ENCODE peak calls at places on chromosomes 11 and 22, in seven cellular contexts. I is suprapubic skin, M is right lobe of liver, P is gastrocnemius medialis, H is upper lobe of left lung, A is IMR-90, E is heart left ventricle. J is an unnamed sample. For H3K36me3, the result is how much of the 10 kb centered on the place peaks cover.

GRCh38 chr11:27218498-27219038 is 144.4 kb downstream of the CCDC34 start:
- DNase-seq in I (no peak), M (no peak), P (no peak), H (no peak), A (peak), E (no peak), J (no peak)

GRCh38 chr11:128759168-128759567 is 65.3 kb downstream of the FLI1 start:
- DNase-seq in I (no peak), M (no peak), P (no peak), H (no peak), A (no peak), E (no peak), J (no peak)

GRCh38 chr11:100855466-100856067 is 168.5 kb downstream of the ARHGAP42 start:
- DNase-seq in I (no peak), M (no peak), P (no peak), H (no peak), A (peak), E (no peak), J (no peak)

GRCh38 chr11:30016588-30017363 is at the start of gene KCNA4:
- DNase-seq in I (no peak), M (no peak), P (no peak), H (peak), A (no peak), E (peak), J (no peak)

GRCh38 chr11:108853864-108854263 is 189.0 kb downstream of the DDX10 start:
- DNase-seq in I (no peak), M (no peak), P (peak), H (no peak), A (no peak), E (no peak), J (no peak)

GRCh38 chr11:66934971-66935779 is 23.0 kb downstream of the PC start:
- DNase-seq in I (no peak), M (no peak), P (no peak), H (no peak), A (peak), E (no peak), J (no peak)

GRCh38 chr11:46353706-46354105 is 6.4 kb downstream of the DGKZ start:
- DNase-seq in I (no peak), M (no peak), P (no peak), H (no peak), A (peak), E (no peak), J (no peak)

GRCh38 chr11:77039491-77040400 is 5.5 kb downstream of the B3GNT6 start:
- DNase-seq in I (no peak), M (no peak), P (no peak), H (no peak), A (peak), E (no peak), J (no peak)

GRCh38 chr22:30204742-30205111 is 41.8 kb downstream of the LIF start:
- DNase-seq in I (no peak), M (peak), P (no peak), H (no peak), A (peak), E (no peak), J (no peak)

GRCh38 chr22:21816787-21817496 is 50.5 kb downstream of the MAPK1 start:
- DNase-seq in I (no peak), M (no peak), P (no peak), H (peak), A (peak), E (no peak), J (peak)

GRCh38 chr11:22193348-22194051 is 615 bp downstream of the ANO5 start:
- DNase-seq in I (peak), M (peak), P (peak), H (no peak), A (no peak), E (peak), J (no peak)

GRCh38 chr11:33636104-33636503 is 64.5 kb downstream of the C11orf91 start:
- DNase-seq in I (no peak), M (no peak), P (no peak), H (no peak), A (no peak), E (no peak), J (no peak)

DNA sequence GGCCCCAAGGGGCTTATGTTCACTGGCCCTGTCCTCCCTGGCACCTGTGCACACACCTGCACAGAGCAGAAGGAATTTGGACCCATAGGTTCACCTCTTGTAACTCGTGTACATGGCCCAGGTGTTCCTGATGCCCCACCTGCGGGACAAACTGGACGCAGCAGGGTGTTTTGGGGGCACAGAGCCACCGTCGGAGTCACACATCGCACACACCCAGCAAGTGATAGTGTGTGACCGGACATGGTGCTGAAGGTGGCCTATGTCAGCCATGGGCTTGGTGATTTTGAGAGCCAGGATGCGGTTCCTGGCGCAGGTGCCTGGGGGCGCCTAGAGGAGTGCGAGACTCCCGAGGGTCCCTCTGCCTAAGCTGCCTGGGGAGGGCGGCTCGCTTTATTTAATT is 252.5 kb downstream of the TBC1D22A start:
- DNase-seq in I (no peak), M (no peak), P (no peak), H (peak), A (no peak), E (no peak), J (peak)
- H3K36me3 ChIP-seq in I (under half), M (under half), P (under half), H (under half), A (under half), E (under half), J (under half)

GRCh38 chr22:27670701-27671412 is 130.7 kb downstream of the MN1 start:
- DNase-seq in I (no peak), M (no peak), P (peak), H (peak), A (no peak), E (no peak), J (no peak)
- TF ChIP-seq POLR2A in I (no peak), M (no peak), P (no peak), H (no peak), A (no peak), E (no peak), J (no peak)

GRCh38 chr22:19226428-19226827 is 47.9 kb upstream of the SLC25A1 start:
- DNase-seq in I (no peak), M (no peak), P (no peak), H (no peak), A (no peak), E (no peak), J (no peak)
- H3K36me3 ChIP-seq in I (under half), M (under half), P (under half), H (under half), A (under half), E (under half), J (under half)

GRCh38 chr11:111978028-111978771 is 41.1 kb downstream of the DIXDC1 start:
- DNase-seq in I (no peak), M (peak), P (peak), H (peak), A (peak), E (no peak), J (peak)
- TF ChIP-seq POLR2A in I (no peak), M (no peak), P (no peak), H (no peak), A (no peak), E (no peak), J (no peak)

GRCh38 chr11:7613394-7613720 is 59.9 kb downstream of the CYB5R2 start:
- DNase-seq in I (no peak), M (no peak), P (no peak), H (no peak), A (no peak), E (no peak), J (no peak)

GRCh38 chr11:7612661-7613393 is 60.5 kb downstream of the CYB5R2 start:
- DNase-seq in I (no peak), M (no peak), P (no peak), H (no peak), A (peak), E (no peak), J (no peak)

GRCh38 chr11:7617032-7617431 is 56.3 kb downstream of the CYB5R2 start:
- DNase-seq in I (no peak), M (no peak), P (no peak), H (no peak), A (no peak), E (no peak), J (no peak)

GRCh38 chr11:7612056-7612660 is 61.1 kb downstream of the CYB5R2 start:
- DNase-seq in I (no peak), M (no peak), P (no peak), H (no peak), A (no peak), E (no peak), J (no peak)

DNA sequence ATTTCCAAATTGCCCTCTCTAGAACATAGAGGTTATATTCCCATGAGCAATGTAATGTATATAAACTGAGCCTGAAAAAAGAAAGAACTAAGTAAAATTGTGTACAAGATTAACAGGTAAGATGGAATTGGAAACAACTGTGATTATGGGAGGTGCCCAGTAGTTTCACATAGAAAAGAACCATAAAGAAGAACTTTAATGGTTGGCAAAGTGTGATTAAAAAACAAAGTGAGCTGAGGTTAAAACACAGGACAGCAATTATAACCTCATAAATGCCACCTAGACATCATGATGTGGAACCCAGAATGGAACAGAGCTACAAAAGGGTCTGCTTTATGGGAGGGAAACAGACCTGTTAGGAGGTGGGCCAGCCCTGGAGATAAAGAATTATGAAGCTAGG is 58.6 kb downstream of the CYB5R2 start:
- DNase-seq in I (no peak), M (no peak), P (no peak), H (no peak), A (no peak), E (no peak), J (no peak)
- H3K36me3 ChIP-seq in I (under half), M (under half), P (under half), H (under half), A (under half), E (under half), J (under half)

GRCh38 chr11:124583827-124584226 is 14.0 kb downstream of the OR8A1 start:
- DNase-seq in I (no peak), M (no peak), P (no peak), H (no peak), A (no peak), E (no peak), J (no peak)

GRCh38 chr11:124581817-124582216 is 12.0 kb downstream of the OR8A1 start:
- DNase-seq in I (no peak), M (no peak), P (no peak), H (no peak), A (no peak), E (no peak), J (no peak)

GRCh38 chr11:124584681-124585372 is 15.0 kb downstream of the OR8A1 start:
- DNase-seq in I (no peak), M (no peak), P (no peak), H (no peak), A (no peak), E (no peak), J (no peak)

GRCh38 chr11:124586247-124586860 is 16.6 kb downstream of the OR8A1 start:
- DNase-seq in I (no peak), M (peak), P (peak), H (peak), A (peak), E (peak), J (peak)

DNA sequence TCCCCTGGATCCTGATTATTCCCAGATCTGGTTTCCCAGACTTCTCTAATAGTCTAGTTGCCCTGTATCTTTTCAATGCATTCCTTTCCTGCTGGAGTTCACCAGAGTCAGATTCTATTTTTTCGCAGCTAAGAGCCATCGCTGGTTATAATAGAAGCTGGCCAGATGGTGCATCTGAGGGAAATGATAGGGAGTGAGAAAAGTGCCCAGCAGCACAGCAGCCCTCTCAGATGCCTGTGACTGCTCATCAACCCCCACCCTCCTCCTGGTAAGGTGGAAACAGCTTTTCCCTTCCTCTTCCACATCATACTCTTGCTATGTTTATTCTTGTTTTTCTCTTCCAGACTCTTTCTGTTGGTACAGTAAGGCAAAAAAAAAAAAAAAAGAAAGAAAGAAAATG is 12.8 kb downstream of the OR8A1 start:
- DNase-seq in I (no peak), M (no peak), P (no peak), H (no peak), A (no peak), E (no peak), J (no peak)
- TF ChIP-seq POLR2A in I (no peak), M (no peak), P (no peak), H (no peak), A (no peak), E (no peak), J (no peak)

DNA sequence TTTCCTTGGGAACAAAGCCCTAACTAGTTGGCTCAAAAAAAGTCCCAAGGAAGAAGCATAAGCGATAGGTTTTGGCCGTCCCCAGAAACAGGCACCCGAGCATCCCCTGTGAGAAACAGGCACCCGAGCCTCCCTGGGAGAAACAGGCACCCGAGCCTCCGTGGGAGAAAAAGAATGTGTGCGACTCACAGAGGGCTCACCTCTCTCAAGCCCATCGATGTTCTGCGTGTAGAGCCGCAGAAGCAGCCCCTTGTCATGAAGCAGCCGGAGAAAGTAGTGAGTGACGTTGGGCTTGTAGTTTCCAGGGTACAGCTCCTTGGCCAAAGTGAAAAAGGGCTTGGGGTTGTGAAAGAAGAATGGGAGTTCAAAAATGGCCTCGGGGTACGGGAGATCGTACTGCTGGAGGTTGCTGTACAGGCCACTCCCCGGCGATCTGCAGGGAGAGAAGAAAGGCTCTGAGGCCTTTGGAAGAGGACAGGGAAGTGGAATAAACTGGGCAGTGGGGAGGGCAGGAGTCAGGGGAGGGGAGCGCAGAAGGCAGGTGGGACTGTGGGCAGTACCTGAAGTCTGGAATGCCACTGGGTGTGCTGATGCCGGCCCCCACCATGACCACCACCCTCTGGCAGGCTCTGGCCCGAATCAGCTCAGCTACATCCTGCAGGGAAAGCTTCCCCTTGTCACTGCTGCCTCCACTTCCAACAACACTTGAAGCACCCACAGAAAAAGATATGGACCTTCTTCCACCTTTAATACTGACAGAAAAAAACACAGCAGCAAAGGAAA is 3.2 kb downstream of the SIRT3 start:
- DNase-seq in I (no peak), M (no peak), P (no peak), H (no peak), A (no peak), E (no peak), J (no peak)
- H3K36me3 ChIP-seq in I (under half), M (under half), P (under half), H (under half), A (under half), E (under half), J (under half)

GRCh38 chr11:122105009-122105828 is 10.8 kb downstream of the BLID start:
- DNase-seq in I (no peak), M (no peak), P (no peak), H (no peak), A (no peak), E (no peak), J (no peak)
- TF ChIP-seq POLR2A in I (no peak), M (no peak), P (no peak), H (no peak), A (peak), E (no peak), J (no peak)

DNA sequence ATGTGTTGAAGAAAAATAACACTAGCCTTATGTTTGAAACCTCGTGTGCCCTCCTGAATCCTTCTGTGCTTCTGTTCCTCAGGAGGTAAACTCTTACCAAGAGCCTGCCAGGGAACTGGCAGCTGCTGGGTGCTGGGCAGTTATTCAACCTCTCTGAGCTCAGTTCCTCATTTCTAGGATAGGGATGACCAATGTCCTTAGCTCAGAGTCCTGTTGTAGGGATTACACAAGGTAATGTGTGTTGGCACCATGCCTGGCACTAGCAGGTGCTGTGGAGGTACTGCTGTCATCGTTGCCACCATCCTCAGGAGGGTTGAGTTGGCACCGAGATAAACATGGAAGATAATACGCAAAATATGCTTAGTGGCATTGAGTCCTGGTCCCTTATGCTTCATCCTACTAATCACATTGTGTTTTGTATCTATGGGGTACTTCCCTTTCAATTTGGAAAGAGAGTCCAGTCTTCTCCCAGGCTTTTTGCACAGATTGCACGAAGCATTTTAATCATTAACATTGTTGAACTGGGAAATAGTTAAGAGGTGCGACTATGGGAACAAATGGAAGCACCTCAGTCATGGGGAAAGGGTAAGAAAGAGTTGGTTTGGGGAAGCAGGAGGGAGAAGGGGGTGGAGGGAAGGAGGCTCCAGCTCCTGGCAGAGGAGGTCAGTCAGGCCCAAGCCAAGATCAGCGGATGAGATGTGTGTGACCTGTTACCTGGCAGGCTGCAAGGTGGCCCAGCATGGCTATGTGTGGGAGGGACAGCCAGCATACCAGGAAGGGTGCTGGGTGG is 56.7 kb downstream of the CABIN1 start:
- DNase-seq in I (peak), M (peak), P (peak), H (no peak), A (no peak), E (no peak), J (peak)
- H3K36me3 ChIP-seq in I (half or more), M (under half), P (under half), H (half or more), A (half or more), E (under half), J (half or more)

J was measured in Peyer's patch.